ENCODE peak calls at places on chromosomes 5 and 9, in five cellular contexts. B is GM13976, I is fibroblast of the conjunctiva, L is hypothalamus, Q is HT-29. T is an unnamed sample.

GRCh38 chr9:138053321-138053868 is 175.8 kb downstream of the CACNA1B start:
- DNase-seq in I (no peak), L (no peak), B (no peak), Q (peak; percentile 29), T (no peak)

GRCh38 chr5:15704397-15704947 is 204.5 kb downstream of the FBXL7 start:
- DNase-seq in B (no peak), Q (no peak), L (no peak), I (no peak), T (no peak)

GRCh38 chr5:135718151-135718550 is 116.3 kb upstream of the SLC25A48 start:
- DNase-seq in B (no peak), L (no peak), I (no peak), Q (no peak), T (no peak)

GRCh38 chr9:26723486-26723885 is 169.1 kb downstream of the CAAP1 start:
- DNase-seq in B (peak; percentile 21), I (no peak), Q (peak; percentile 57), L (no peak), T (peak; percentile 21)

GRCh38 chr9:127968717-127969383 is 11.9 kb downstream of the EEIG1 start:
- DNase-seq in B (no peak), I (peak; percentile 86), Q (peak; percentile 73), L (no peak), T (peak; percentile 55)

GRCh38 chr5:57950616-57951228 is 468.1 kb upstream of the ACTBL2 start:
- DNase-seq in B (no peak), I (no peak), L (no peak), Q (no peak), T (no peak)

GRCh38 chr9:83981126-83981871 is 694 bp downstream of the RMI1 start:
- DNase-seq in L (no peak), Q (peak; percentile 57), I (no peak), B (peak; percentile 21), T (peak; percentile 66)

GRCh38 chr5:160171656-160172055 is 52.4 kb upstream of the PWWP2A start:
- DNase-seq in I (no peak), B (no peak), Q (no peak), L (no peak), T (no peak)

GRCh38 chr5:88452820-88453219 is 184.2 kb upstream of the TMEM161B start:
- DNase-seq in B (no peak), L (no peak), I (no peak), Q (no peak), T (no peak)

GRCh38 chr9:113185271-113185670 is 34.5 kb downstream of the SLC31A2 start:
- DNase-seq in L (no peak), I (no peak), B (no peak), Q (no peak), T (peak; percentile 43)

GRCh38 chr5:172509405-172509781 is 55.1 kb upstream of the SH3PXD2B start:
- DNase-seq in I (no peak), L (no peak), B (no peak), Q (no peak), T (no peak)

GRCh38 chr9:93679536-93680444 is 103.4 kb downstream of the PHF2 start:
- DNase-seq in B (peak; percentile 21), Q (no peak), I (no peak), L (no peak), T (no peak)

GRCh38 chr5:78573318-78573717 is 75.3 kb downstream of the LHFPL2 start:
- DNase-seq in Q (no peak), I (no peak), L (no peak), B (peak; percentile 38), T (no peak)

GRCh38 chr5:110441035-110441434 is 285.4 kb downstream of the TMEM232 start:
- DNase-seq in B (no peak), L (no peak), I (peak; percentile 5), Q (peak; percentile 47), T (no peak)

GRCh38 chr9:16414451-16414850 is 456.0 kb downstream of the BNC2 start:
- DNase-seq in I (no peak), L (no peak), B (no peak), Q (no peak), T (no peak)

T was measured in lung microvascular endothelial cell.